ENCODE peak calls at places on chromosomes 4 and X, in nine cellular contexts. Z is stimulated activated CD4-positive, alpha-beta T cell treated with anti-CD3 and anti-CD28 coated beads, Interleukin-1b, Interleukin-23, amount 100 ng/mL, for 24 hours; Q is CD8-positive, alpha-beta T cell; W is MCF 10A; O is cardiac fibroblast; B is GM12892; M is activated gamma-delta T cell treated with Interleukin-2 at 50 U/mL for 16 hours; L is SW480; C is NCI-H2029 treated with DMSO at 0.1 percent for 48 hours. G is an unnamed sample.

GRCh38 chr4:38203609-38204008 is 243.4 kb downstream of the PTTG2 start:
- DNase-seq in Z (no peak), Q (no peak), W (no peak), O (no peak), B (no peak), M (no peak), L (no peak), C (no peak), G (no peak)

GRCh38 chr4:25905371-25905770 is 8.6 kb upstream of the SMIM20 start:
- DNase-seq in Z (no peak), Q (no peak), W (no peak), O (no peak), B (no peak), M (no peak), L (no peak), C (no peak), G (no peak)

GRCh38 chrX:136525738-136526606 is 6.0 kb upstream of the VGLL1 start:
- DNase-seq in Z (no peak), Q (no peak), W (peak), O (peak), B (no peak), M (no peak), L (no peak), C (peak), G (peak)

GRCh38 chr4:26522478-26522877 is 32.2 kb upstream of the CCKAR start:
- DNase-seq in Z (no peak), Q (no peak), W (peak), O (peak), B (no peak), M (no peak), L (no peak), C (no peak), G (peak)

GRCh38 chr4:161767116-161767515 is 396.7 kb downstream of the FSTL5 start:
- DNase-seq in Z (no peak), Q (no peak), W (peak), O (peak), B (no peak), M (no peak), L (no peak), C (no peak), G (peak)

GRCh38 chr4:147157860-147158701 is 212.4 kb upstream of the TTC29 start:
- DNase-seq in Z (no peak), Q (no peak), W (no peak), O (peak), B (no peak), M (no peak), L (peak), C (no peak), G (peak)

GRCh38 chrX:134849390-134849789 is 141.4 kb upstream of the SMIM10 start:
- DNase-seq in Z (no peak), Q (no peak), W (peak), O (peak), B (no peak), M (no peak), L (no peak), C (no peak), G (peak)

GRCh38 chrX:8868906-8869305 is 67.7 kb upstream of the FAM9A start:
- DNase-seq in Z (no peak), Q (no peak), W (peak), O (peak), B (no peak), M (no peak), L (peak), C (no peak), G (peak)

GRCh38 chrX:29662101-29662500 is 553.3 kb upstream of the MAGEB2 start:
- DNase-seq in Z (no peak), Q (no peak), W (peak), O (peak), B (no peak), M (no peak), L (peak), C (no peak), G (peak)